ENCODE peak calls at places on chromosomes 3 and 15, in seven cellular contexts. One of them, this sample, is unnamed.

GRCh38 chr3:103629391-103629790 is 1194.6 kb downstream of the ZPLD1 start:
- DNase-seq in CD4-positive, alpha-beta T cell: no peak
- DNase-seq in tibial artery: no peak
- DNase-seq in psoas muscle: no peak
- DNase-seq in spleen: no peak
- DNase-seq in adrenal gland: no peak
- DNase-seq in AG09319: no peak
- DNase-seq in this sample: no peak

GRCh38 chr3:125087768-125088391 is 32.1 kb upstream of the HEG1 start:
- DNase-seq in adrenal gland: no peak
- DNase-seq in tibial artery: no peak
- DNase-seq in CD4-positive, alpha-beta T cell: no peak
- DNase-seq in psoas muscle: no peak
- DNase-seq in spleen: no peak
- DNase-seq in AG09319: no peak
- DNase-seq in this sample: no peak

GRCh38 chr15:31277335-31278055 is 49.1 kb upstream of the KLF13 start:
- DNase-seq in spleen: peak
- DNase-seq in tibial artery: peak
- DNase-seq in AG09319: no peak
- DNase-seq in CD4-positive, alpha-beta T cell: no peak
- DNase-seq in psoas muscle: peak
- DNase-seq in adrenal gland: no peak
- DNase-seq in this sample: no peak

GRCh38 chr3:67719333-67719732 is 64.9 kb upstream of the SUCLG2 start:
- DNase-seq in adrenal gland: no peak
- DNase-seq in tibial artery: no peak
- DNase-seq in CD4-positive, alpha-beta T cell: no peak
- DNase-seq in spleen: no peak
- DNase-seq in AG09319: no peak
- DNase-seq in psoas muscle: no peak
- DNase-seq in this sample: no peak

GRCh38 chr15:79160211-79160610 is 69.6 kb upstream of the RASGRF1 start:
- DNase-seq in psoas muscle: peak
- DNase-seq in AG09319: peak
- DNase-seq in adrenal gland: no peak
- DNase-seq in spleen: no peak
- DNase-seq in CD4-positive, alpha-beta T cell: no peak
- DNase-seq in tibial artery: no peak
- DNase-seq in this sample: no peak

GRCh38 chr3:129058441-129059194 is 2.0 kb upstream of the GP9 start:
- DNase-seq in CD4-positive, alpha-beta T cell: peak
- DNase-seq in psoas muscle: peak
- DNase-seq in adrenal gland: no peak
- DNase-seq in AG09319: no peak
- DNase-seq in tibial artery: no peak
- DNase-seq in spleen: peak
- DNase-seq in this sample: peak

GRCh38 chr3:98778383-98778782 is 15.2 kb downstream of the ST3GAL6 start:
- DNase-seq in psoas muscle: no peak
- DNase-seq in adrenal gland: no peak
- DNase-seq in spleen: no peak
- DNase-seq in tibial artery: no peak
- DNase-seq in AG09319: no peak
- DNase-seq in CD4-positive, alpha-beta T cell: no peak
- DNase-seq in this sample: no peak

GRCh38 chr3:169836058-169836941 is 23.6 kb upstream of the LRRC34 start:
- DNase-seq in spleen: no peak
- DNase-seq in psoas muscle: no peak
- DNase-seq in AG09319: no peak
- DNase-seq in adrenal gland: no peak
- DNase-seq in CD4-positive, alpha-beta T cell: no peak
- DNase-seq in tibial artery: no peak
- DNase-seq in this sample: no peak

GRCh38 chr3:109257269-109257668 is 59.0 kb downstream of the DPPA2 start:
- DNase-seq in adrenal gland: no peak
- DNase-seq in AG09319: no peak
- DNase-seq in CD4-positive, alpha-beta T cell: no peak
- DNase-seq in spleen: no peak
- DNase-seq in psoas muscle: no peak
- DNase-seq in tibial artery: no peak
- DNase-seq in this sample: peak

GRCh38 chr15:75177360-75178071 is 24.2 kb upstream of the C15orf39 start:
- DNase-seq in spleen: no peak
- DNase-seq in CD4-positive, alpha-beta T cell: no peak
- DNase-seq in adrenal gland: no peak
- DNase-seq in AG09319: no peak
- DNase-seq in tibial artery: no peak
- DNase-seq in psoas muscle: no peak
- DNase-seq in this sample: no peak

GRCh38 chr3:79568938-79569337 is 198.9 kb downstream of the ROBO1 start:
- DNase-seq in CD4-positive, alpha-beta T cell: no peak
- DNase-seq in spleen: no peak
- DNase-seq in AG09319: no peak
- DNase-seq in adrenal gland: no peak
- DNase-seq in tibial artery: no peak
- DNase-seq in psoas muscle: no peak
- DNase-seq in this sample: no peak

GRCh38 chr15:94324835-94325767 is 93.7 kb downstream of the MCTP2 start:
- DNase-seq in psoas muscle: no peak
- DNase-seq in adrenal gland: no peak
- DNase-seq in tibial artery: no peak
- DNase-seq in spleen: no peak
- DNase-seq in AG09319: no peak
- DNase-seq in CD4-positive, alpha-beta T cell: no peak
- DNase-seq in this sample: no peak

GRCh38 chr15:71314956-71315537 is 199.8 kb downstream of the THSD4 start:
- DNase-seq in adrenal gland: no peak
- DNase-seq in psoas muscle: no peak
- DNase-seq in AG09319: no peak
- DNase-seq in tibial artery: no peak
- DNase-seq in spleen: no peak
- DNase-seq in CD4-positive, alpha-beta T cell: no peak
- DNase-seq in this sample: no peak

GRCh38 chr3:128378631-128379347 is 87.9 kb downstream of the DNAJB8 start:
- DNase-seq in adrenal gland: no peak
- DNase-seq in spleen: no peak
- DNase-seq in CD4-positive, alpha-beta T cell: no peak
- DNase-seq in psoas muscle: peak
- DNase-seq in tibial artery: peak
- DNase-seq in AG09319: no peak
- DNase-seq in this sample: no peak

GRCh38 chr3:186237915-186238314 is 124.1 kb downstream of the DGKG start:
- DNase-seq in CD4-positive, alpha-beta T cell: no peak
- DNase-seq in adrenal gland: no peak
- DNase-seq in spleen: no peak
- DNase-seq in AG09319: no peak
- DNase-seq in psoas muscle: no peak
- DNase-seq in tibial artery: no peak
- DNase-seq in this sample: no peak

GRCh38 chr3:30641612-30642251 is 35.3 kb downstream of the TGFBR2 start:
- DNase-seq in spleen: no peak
- DNase-seq in psoas muscle: no peak
- DNase-seq in AG09319: no peak
- DNase-seq in tibial artery: no peak
- DNase-seq in CD4-positive, alpha-beta T cell: no peak
- DNase-seq in adrenal gland: no peak
- DNase-seq in this sample: no peak

GRCh38 chr3:132983143-132983770 is 54.9 kb upstream of the TMEM108 start:
- DNase-seq in psoas muscle: peak
- DNase-seq in CD4-positive, alpha-beta T cell: no peak
- DNase-seq in spleen: no peak
- DNase-seq in AG09319: no peak
- DNase-seq in adrenal gland: no peak
- DNase-seq in tibial artery: no peak
- DNase-seq in this sample: no peak

GRCh38 chr3:117052356-117052755 is 342.8 kb downstream of the TUSC7 start:
- DNase-seq in AG09319: peak
- DNase-seq in CD4-positive, alpha-beta T cell: no peak
- DNase-seq in adrenal gland: no peak
- DNase-seq in spleen: no peak
- DNase-seq in tibial artery: no peak
- DNase-seq in psoas muscle: no peak
- DNase-seq in this sample: no peak

GRCh38 chr15:50774450-50774849 is 8.9 kb upstream of the SPPL2A start:
- DNase-seq in spleen: no peak
- DNase-seq in tibial artery: no peak
- DNase-seq in adrenal gland: no peak
- DNase-seq in psoas muscle: no peak
- DNase-seq in AG09319: no peak
- DNase-seq in CD4-positive, alpha-beta T cell: no peak
- DNase-seq in this sample: no peak

GRCh38 chr15:99504071-99504822 is 61.5 kb upstream of the MEF2A start:
- DNase-seq in psoas muscle: no peak
- DNase-seq in tibial artery: no peak
- DNase-seq in adrenal gland: no peak
- DNase-seq in AG09319: no peak
- DNase-seq in spleen: no peak
- DNase-seq in CD4-positive, alpha-beta T cell: no peak
- DNase-seq in this sample: no peak

GRCh38 chr15:51097553-51098330 is 3.0 kb upstream of the TNFAIP8L3 start:
- DNase-seq in psoas muscle: no peak
- DNase-seq in tibial artery: no peak
- DNase-seq in CD4-positive, alpha-beta T cell: no peak
- DNase-seq in adrenal gland: no peak
- DNase-seq in AG09319: no peak
- DNase-seq in spleen: no peak
- DNase-seq in this sample: no peak

DNA sequence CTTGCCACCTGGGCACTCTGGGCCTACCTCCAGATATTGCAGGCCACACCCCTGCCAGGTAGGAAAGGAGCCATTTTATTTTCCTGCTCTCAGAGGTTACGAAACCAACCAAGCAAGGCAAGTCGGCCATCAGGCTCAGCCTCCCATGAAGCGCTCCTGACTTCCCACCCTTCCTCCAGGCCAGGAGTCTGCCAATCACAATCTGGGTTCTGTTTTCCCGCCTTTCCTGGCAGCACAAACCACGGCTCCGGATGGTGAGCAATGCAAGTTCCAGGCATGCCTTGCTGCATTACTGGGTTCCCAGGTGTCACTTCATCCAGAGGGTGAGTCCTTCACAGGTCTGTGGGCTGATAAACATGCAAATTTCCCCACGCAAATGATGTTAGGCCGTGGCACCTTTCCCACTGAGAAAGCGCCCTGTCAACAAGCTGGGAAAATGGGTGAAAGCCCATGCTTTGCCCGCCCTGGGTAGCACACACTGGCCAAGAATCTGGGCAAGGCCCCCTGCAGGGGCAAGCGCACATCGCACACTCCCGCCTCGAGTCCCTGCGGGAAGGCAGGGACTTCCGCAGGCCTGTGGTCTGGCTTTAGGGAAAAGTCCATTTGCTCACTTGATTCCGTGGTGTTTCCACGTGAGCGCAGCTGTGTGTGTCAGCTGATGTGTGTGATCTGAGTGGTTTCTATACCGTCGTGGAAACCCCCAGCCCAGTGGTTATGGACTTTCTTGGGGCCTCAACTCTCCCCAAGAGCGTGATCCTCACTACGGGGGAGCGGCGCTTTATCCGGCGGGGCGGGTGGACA is 61.6 kb upstream of the RYK start:
- DNase-seq in tibial artery: peak
- DNase-seq in psoas muscle: peak
- DNase-seq in AG09319: no peak
- DNase-seq in spleen: no peak
- DNase-seq in CD4-positive, alpha-beta T cell: no peak
- DNase-seq in adrenal gland: no peak
- DNase-seq in this sample: no peak
- TF ChIP-seq CTCF in tibial artery: no peak
- TF ChIP-seq CTCF in psoas muscle: peak
- TF ChIP-seq CTCF in AG09319: no peak
- TF ChIP-seq CTCF in spleen: no peak
- TF ChIP-seq CTCF in CD4-positive, alpha-beta T cell: no peak
- TF ChIP-seq CTCF in adrenal gland: no peak
- TF ChIP-seq CTCF in this sample: peak

GRCh38 chr15:77819271-77819806 is 186.6 kb upstream of the LINGO1 start:
- DNase-seq in tibial artery: no peak
- DNase-seq in AG09319: no peak
- DNase-seq in CD4-positive, alpha-beta T cell: no peak
- DNase-seq in psoas muscle: no peak
- DNase-seq in spleen: no peak
- DNase-seq in adrenal gland: no peak
- DNase-seq in this sample: no peak

GRCh38 chr15:77821188-77821958 is 188.7 kb upstream of the LINGO1 start:
- DNase-seq in tibial artery: no peak
- DNase-seq in AG09319: peak
- DNase-seq in psoas muscle: no peak
- DNase-seq in adrenal gland: peak
- DNase-seq in CD4-positive, alpha-beta T cell: no peak
- DNase-seq in spleen: no peak
- DNase-seq in this sample: no peak

GRCh38 chr15:77818484-77819270 is 186.0 kb upstream of the LINGO1 start:
- DNase-seq in tibial artery: no peak
- DNase-seq in AG09319: no peak
- DNase-seq in CD4-positive, alpha-beta T cell: no peak
- DNase-seq in spleen: no peak
- DNase-seq in psoas muscle: no peak
- DNase-seq in adrenal gland: no peak
- DNase-seq in this sample: no peak

GRCh38 chr15:77821959-77822256 is 189.2 kb upstream of the LINGO1 start:
- DNase-seq in tibial artery: no peak
- DNase-seq in AG09319: no peak
- DNase-seq in adrenal gland: no peak
- DNase-seq in psoas muscle: no peak
- DNase-seq in CD4-positive, alpha-beta T cell: no peak
- DNase-seq in spleen: no peak
- DNase-seq in this sample: no peak

GRCh38 chr15:77819841-77820728 is 187.4 kb upstream of the LINGO1 start:
- DNase-seq in CD4-positive, alpha-beta T cell: no peak
- DNase-seq in tibial artery: no peak
- DNase-seq in psoas muscle: no peak
- DNase-seq in AG09319: no peak
- DNase-seq in adrenal gland: peak
- DNase-seq in spleen: no peak
- DNase-seq in this sample: no peak
- TF ChIP-seq CTCF in CD4-positive, alpha-beta T cell: no peak
- TF ChIP-seq CTCF in tibial artery: no peak
- TF ChIP-seq CTCF in psoas muscle: no peak
- TF ChIP-seq CTCF in AG09319: peak
- TF ChIP-seq CTCF in adrenal gland: no peak
- TF ChIP-seq CTCF in spleen: no peak
- TF ChIP-seq CTCF in this sample: no peak

DNA sequence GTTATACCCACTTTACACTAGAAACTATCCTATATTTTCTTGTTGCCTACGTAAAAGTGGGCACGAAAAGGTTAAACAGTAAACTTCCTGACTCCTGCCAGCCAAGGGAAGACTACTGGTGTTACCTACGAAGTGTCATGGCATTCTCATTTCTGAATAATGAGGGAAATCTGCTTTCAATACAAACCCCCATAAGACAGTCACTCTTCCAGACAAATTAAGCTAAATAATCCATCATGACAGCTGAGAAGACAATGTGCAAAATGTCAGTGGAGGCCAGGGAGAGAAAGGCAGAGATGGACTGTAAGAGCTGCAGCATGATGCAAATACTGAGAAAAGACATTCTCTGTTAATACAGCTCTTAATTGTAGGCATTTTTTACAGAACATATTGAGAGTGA is 136.5 kb downstream of the SERPINI1 start:
- DNase-seq in tibial artery: no peak
- DNase-seq in adrenal gland: no peak
- DNase-seq in psoas muscle: no peak
- DNase-seq in AG09319: no peak
- DNase-seq in CD4-positive, alpha-beta T cell: no peak
- DNase-seq in spleen: no peak
- DNase-seq in this sample: no peak
- TF ChIP-seq CTCF in tibial artery: no peak
- TF ChIP-seq CTCF in adrenal gland: no peak
- TF ChIP-seq CTCF in psoas muscle: no peak
- TF ChIP-seq CTCF in AG09319: no peak
- TF ChIP-seq CTCF in CD4-positive, alpha-beta T cell: no peak
- TF ChIP-seq CTCF in spleen: no peak
- TF ChIP-seq CTCF in this sample: no peak

GRCh38 chr3:46746711-46747110 is 29.0 kb upstream of the PRSS50 start:
- DNase-seq in adrenal gland: no peak
- DNase-seq in spleen: no peak
- DNase-seq in AG09319: no peak
- DNase-seq in tibial artery: no peak
- DNase-seq in CD4-positive, alpha-beta T cell: no peak
- DNase-seq in psoas muscle: no peak
- DNase-seq in this sample: no peak
- TF ChIP-seq CTCF in adrenal gland: no peak
- TF ChIP-seq CTCF in spleen: no peak
- TF ChIP-seq CTCF in AG09319: no peak
- TF ChIP-seq CTCF in tibial artery: no peak
- TF ChIP-seq CTCF in CD4-positive, alpha-beta T cell: no peak
- TF ChIP-seq CTCF in psoas muscle: no peak
- TF ChIP-seq CTCF in this sample: no peak